ENCODE peak calls at places on chromosomes 11 and 22, in ten cellular contexts. One of them, this sample, is unnamed.

GRCh38 chr11:23973244-23973643 is 523.6 kb upstream of the LUZP2 start:
- DNase-seq in HCT116: no peak
- DNase-seq in GM12891: no peak
- DNase-seq in midbrain: no peak
- DNase-seq in HepG2: no peak
- DNase-seq in WTC11: no peak
- DNase-seq in NCI-H146: no peak
- DNase-seq in breast epithelium: no peak
- DNase-seq in astrocyte: peak; percentile 38
- DNase-seq in Karpas-422: no peak
- DNase-seq in this sample: no peak

GRCh38 chr11:94855666-94856065 is 87.5 kb downstream of the AMOTL1 start:
- DNase-seq in breast epithelium: no peak
- DNase-seq in HepG2: no peak
- DNase-seq in Karpas-422: no peak
- DNase-seq in midbrain: no peak
- DNase-seq in HCT116: no peak
- DNase-seq in GM12891: no peak
- DNase-seq in astrocyte: no peak
- DNase-seq in WTC11: no peak
- DNase-seq in NCI-H146: no peak
- DNase-seq in this sample: no peak

GRCh38 chr11:59939482-59939881 is 1.2 kb downstream of the OOSP1 start:
- DNase-seq in HepG2: no peak
- DNase-seq in WTC11: no peak
- DNase-seq in midbrain: no peak
- DNase-seq in NCI-H146: no peak
- DNase-seq in GM12891: no peak
- DNase-seq in Karpas-422: no peak
- DNase-seq in astrocyte: no peak
- DNase-seq in HCT116: no peak
- DNase-seq in breast epithelium: no peak
- DNase-seq in this sample: no peak

GRCh38 chr11:80443177-80443576 is 1002.3 kb upstream of the TENM4 start:
- DNase-seq in WTC11: no peak
- DNase-seq in breast epithelium: no peak
- DNase-seq in NCI-H146: no peak
- DNase-seq in midbrain: no peak
- DNase-seq in GM12891: no peak
- DNase-seq in Karpas-422: no peak
- DNase-seq in astrocyte: no peak
- DNase-seq in HepG2: no peak
- DNase-seq in HCT116: no peak
- DNase-seq in this sample: no peak

GRCh38 chr11:92978226-92979111 is 9.0 kb downstream of the MTNR1B start:
- DNase-seq in NCI-H146: peak; percentile 34
- DNase-seq in HCT116: no peak
- DNase-seq in HepG2: no peak
- DNase-seq in breast epithelium: no peak
- DNase-seq in WTC11: no peak
- DNase-seq in GM12891: no peak
- DNase-seq in Karpas-422: no peak
- DNase-seq in astrocyte: no peak
- DNase-seq in midbrain: no peak
- DNase-seq in this sample: no peak

GRCh38 chr11:37817727-37818270 is 1219.8 kb upstream of the RAG2 start:
- DNase-seq in breast epithelium: no peak
- DNase-seq in GM12891: no peak
- DNase-seq in WTC11: no peak
- DNase-seq in astrocyte: no peak
- DNase-seq in HCT116: no peak
- DNase-seq in NCI-H146: no peak
- DNase-seq in HepG2: no peak
- DNase-seq in midbrain: no peak
- DNase-seq in Karpas-422: no peak
- DNase-seq in this sample: no peak

GRCh38 chr11:76850815-76851214 is 9.9 kb upstream of the ACER3 start:
- DNase-seq in Karpas-422: no peak
- DNase-seq in WTC11: no peak
- DNase-seq in breast epithelium: no peak
- DNase-seq in HepG2: no peak
- DNase-seq in GM12891: no peak
- DNase-seq in midbrain: peak; percentile 15
- DNase-seq in NCI-H146: no peak
- DNase-seq in astrocyte: no peak
- DNase-seq in HCT116: no peak
- DNase-seq in this sample: no peak

GRCh38 chr11:125387991-125388390 is 108.1 kb downstream of the FEZ1 start:
- DNase-seq in NCI-H146: no peak
- DNase-seq in HepG2: no peak
- DNase-seq in astrocyte: no peak
- DNase-seq in Karpas-422: no peak
- DNase-seq in breast epithelium: peak; percentile 35
- DNase-seq in midbrain: no peak
- DNase-seq in GM12891: no peak
- DNase-seq in HCT116: no peak
- DNase-seq in WTC11: no peak
- DNase-seq in this sample: no peak

GRCh38 chr11:44376423-44376822 is 66.5 kb upstream of the ALX4 start:
- DNase-seq in Karpas-422: no peak
- DNase-seq in NCI-H146: no peak
- DNase-seq in astrocyte: no peak
- DNase-seq in HCT116: no peak
- DNase-seq in breast epithelium: no peak
- DNase-seq in GM12891: no peak
- DNase-seq in midbrain: no peak
- DNase-seq in HepG2: no peak
- DNase-seq in WTC11: no peak
- DNase-seq in this sample: no peak

GRCh38 chr11:6825333-6825744 is 20.1 kb upstream of the OR10A5 start:
- DNase-seq in NCI-H146: peak; percentile 47
- DNase-seq in midbrain: no peak
- DNase-seq in GM12891: no peak
- DNase-seq in breast epithelium: no peak
- DNase-seq in HCT116: no peak
- DNase-seq in astrocyte: no peak
- DNase-seq in HepG2: no peak
- DNase-seq in Karpas-422: no peak
- DNase-seq in WTC11: no peak
- DNase-seq in this sample: no peak

GRCh38 chr22:30855266-30855665 is 113.3 kb downstream of the MORC2 start:
- DNase-seq in breast epithelium: no peak
- DNase-seq in HCT116: no peak
- DNase-seq in HepG2: no peak
- DNase-seq in astrocyte: no peak
- DNase-seq in WTC11: no peak
- DNase-seq in NCI-H146: no peak
- DNase-seq in midbrain: no peak
- DNase-seq in Karpas-422: no peak
- DNase-seq in GM12891: no peak
- DNase-seq in this sample: no peak

GRCh38 chr11:46977940-46978595 is 41.5 kb downstream of the CSTPP1 start:
- DNase-seq in HepG2: peak; percentile 64
- DNase-seq in midbrain: no peak
- DNase-seq in WTC11: no peak
- DNase-seq in HCT116: no peak
- DNase-seq in NCI-H146: peak; percentile 52
- DNase-seq in astrocyte: peak; percentile 22
- DNase-seq in Karpas-422: no peak
- DNase-seq in breast epithelium: no peak
- DNase-seq in GM12891: no peak
- DNase-seq in this sample: no peak

GRCh38 chr22:46753360-46753759 is 9.1 kb upstream of the TBC1D22A start:
- DNase-seq in HepG2: no peak
- DNase-seq in midbrain: no peak
- DNase-seq in NCI-H146: no peak
- DNase-seq in astrocyte: no peak
- DNase-seq in HCT116: no peak
- DNase-seq in GM12891: no peak
- DNase-seq in breast epithelium: no peak
- DNase-seq in Karpas-422: no peak
- DNase-seq in WTC11: no peak
- DNase-seq in this sample: no peak

GRCh38 chr11:17683378-17684161 is 35.8 kb upstream of the MYOD1 start:
- DNase-seq in astrocyte: peak; percentile 89
- DNase-seq in WTC11: no peak
- DNase-seq in Karpas-422: no peak
- DNase-seq in HepG2: peak; percentile 42
- DNase-seq in breast epithelium: no peak
- DNase-seq in NCI-H146: no peak
- DNase-seq in midbrain: no peak
- DNase-seq in HCT116: peak; percentile 57
- DNase-seq in GM12891: no peak
- DNase-seq in this sample: no peak

GRCh38 chr11:36618025-36618700 is 20.1 kb upstream of the RAG2 start:
- DNase-seq in breast epithelium: no peak
- DNase-seq in GM12891: no peak
- DNase-seq in astrocyte: no peak
- DNase-seq in HepG2: no peak
- DNase-seq in midbrain: no peak
- DNase-seq in WTC11: no peak
- DNase-seq in HCT116: no peak
- DNase-seq in NCI-H146: no peak
- DNase-seq in Karpas-422: no peak
- DNase-seq in this sample: no peak

GRCh38 chr11:5737091-5737490 is 843 bp downstream of the OR56B1 start:
- DNase-seq in Karpas-422: no peak
- DNase-seq in HepG2: no peak
- DNase-seq in midbrain: no peak
- DNase-seq in HCT116: no peak
- DNase-seq in NCI-H146: no peak
- DNase-seq in WTC11: no peak
- DNase-seq in astrocyte: peak; percentile 73
- DNase-seq in GM12891: no peak
- DNase-seq in breast epithelium: no peak
- DNase-seq in this sample: no peak